ENCODE peak calls at places on chromosomes 4 and X, in four cellular contexts. S is IMR-90, H is H9, Q is H1. E is an unnamed sample.

GRCh38 chr4:98710831-98711230 is 52.4 kb upstream of the TSPAN5 start:
- DNase-seq in S (no peak), H (no peak), Q (no peak), E (peak)

GRCh38 chrX:133414399-133415275 is 652 bp downstream of the GPC4 start:
- DNase-seq in S (no peak), H (no peak), Q (no peak), E (no peak)

GRCh38 chr4:41454393-41454792 is 83.6 kb upstream of the LIMCH1 start:
- DNase-seq in S (no peak), H (no peak), Q (no peak), E (peak)

GRCh38 chr4:13893987-13894386 is 266.5 kb upstream of the BOD1L1 start:
- DNase-seq in S (no peak), H (no peak), Q (no peak), E (no peak)

GRCh38 chrX:147958316-147958715 is 22.8 kb upstream of the FMR1NB start:
- DNase-seq in S (peak), H (no peak), Q (no peak), E (no peak)

GRCh38 chr4:75623036-75623435 is 7.3 kb downstream of the CDKL2 start:
- DNase-seq in S (no peak), H (no peak), Q (no peak), E (no peak)

GRCh38 chr4:75724867-75725724 is 719 bp downstream of the USO1 start:
- DNase-seq in S (peak), H (peak), Q (no peak), E (peak)

GRCh38 chrX:112687189-112687691 is 7.5 kb upstream of the LHFPL1 start:
- DNase-seq in S (peak), H (no peak), Q (no peak), E (no peak)

GRCh38 chrX:134542485-134542884 is 82.5 kb downstream of the HPRT1 start:
- DNase-seq in S (peak), H (no peak), Q (no peak), E (peak)

GRCh38 chrX:107199491-107199890 is 6.7 kb downstream of the NUP62CL start:
- DNase-seq in S (no peak), H (no peak), Q (no peak), E (no peak)

GRCh38 chr4:71288875-71289274 is 49.9 kb upstream of the SLC4A4 start:
- DNase-seq in S (no peak), H (no peak), Q (no peak), E (no peak)

GRCh38 chr4:69116645-69117321 is 20.5 kb downstream of the UGT2B7 start:
- DNase-seq in S (no peak), H (no peak), Q (no peak), E (peak)

GRCh38 chr4:2250764-2251072 is 8.8 kb upstream of the HAUS3 start:
- DNase-seq in S (no peak), H (no peak), Q (no peak), E (no peak)

GRCh38 chr4:23728393-23728792 is 161.5 kb downstream of the PPARGC1A start:
- DNase-seq in S (peak), H (no peak), Q (peak), E (peak)

GRCh38 chr4:145878501-145879435 is 59.9 kb downstream of the ZNF827 start:
- DNase-seq in S (peak), H (no peak), Q (no peak), E (no peak)

GRCh38 chr4:55742655-55743191 is 76.9 kb upstream of the EXOC1L start:
- DNase-seq in S (peak), H (no peak), Q (no peak), E (no peak)

GRCh38 chr4:145183023-145183422 is 2.6 kb upstream of the OTUD4 start:
- DNase-seq in S (peak), H (no peak), Q (no peak), E (peak)

GRCh38 chr4:117811731-117812130 is 222.6 kb upstream of the NDST3 start:
- DNase-seq in S (no peak), H (no peak), Q (no peak), E (no peak)

GRCh38 chrX:12999422-12999821 is 24.5 kb downstream of the TMSB4X start:
- DNase-seq in S (peak), H (no peak), Q (no peak), E (no peak)

GRCh38 chr4:166087569-166087968 is 214.5 kb downstream of the TLL1 start:
- DNase-seq in S (no peak), H (no peak), Q (no peak), E (no peak)

GRCh38 chr4:110041742-110042141 is 129.1 kb downstream of the EGF start:
- DNase-seq in S (no peak), H (no peak), Q (no peak), E (no peak)

GRCh38 chr4:94957030-94957429 is 199.3 kb downstream of the BMPR1B start:
- DNase-seq in S (no peak), H (peak), Q (no peak), E (peak)
- H3K4me2 ChIP-seq in S (no peak), H (no peak), Q (no peak), E (no peak)

DNA sequence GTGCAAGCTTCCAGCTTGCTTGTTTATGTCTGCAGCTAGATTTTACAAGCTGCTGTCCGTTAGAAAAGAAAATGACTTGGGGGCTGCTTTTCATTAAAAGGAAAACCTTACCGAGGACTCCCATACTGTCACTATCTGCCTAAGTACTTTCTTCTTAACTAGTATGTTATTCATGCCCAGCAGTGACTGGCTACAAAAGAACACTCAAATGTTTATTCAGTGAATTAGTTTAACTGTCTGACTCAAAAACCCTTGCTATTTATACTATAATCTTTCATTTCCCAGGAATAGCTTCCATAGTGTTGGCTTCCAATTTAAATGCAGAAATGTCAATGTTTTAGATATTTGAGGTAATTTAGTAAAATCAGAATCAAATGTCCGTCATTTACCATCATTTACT is 164.9 kb downstream of the DTHD1 start:
- DNase-seq in S (no peak), H (no peak), Q (no peak), E (no peak)
- H3K56ac ChIP-seq in S (no peak), H (no peak), Q (no peak), E (no peak)

DNA sequence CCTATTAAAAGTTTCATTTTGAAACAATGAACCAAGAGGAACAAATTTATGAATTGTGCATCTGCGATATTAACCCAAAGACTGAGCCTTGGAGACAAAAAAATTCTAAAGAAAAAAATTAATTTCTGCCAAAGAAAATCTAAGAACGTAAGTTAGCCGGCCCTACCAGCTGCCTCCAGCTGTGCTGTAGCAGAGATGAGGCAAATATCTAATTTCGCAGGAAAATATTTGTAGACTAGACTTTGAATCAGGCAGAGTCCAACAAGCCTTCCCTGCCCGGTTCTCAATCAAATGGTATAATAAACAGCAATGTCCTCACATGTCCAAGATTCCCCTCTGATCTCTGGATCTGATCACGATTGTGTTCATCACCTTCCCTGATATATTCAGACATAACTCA is 21.2 kb upstream of the SMIM20 start:
- DNase-seq in S (no peak), H (no peak), Q (no peak), E (no peak)
- H3K4me2 ChIP-seq in S (no peak), H (no peak), Q (no peak), E (no peak)

GRCh38 chr4:180598281-180598680 is 1644.9 kb upstream of the TENM3 start:
- DNase-seq in S (no peak), H (no peak), Q (no peak), E (peak)

GRCh38 chr4:180596888-180597483 is 1646.2 kb upstream of the TENM3 start:
- DNase-seq in S (no peak), H (no peak), Q (no peak), E (no peak)
- H3K56ac ChIP-seq in S (no peak), H (no peak), Q (no peak), E (no peak)

GRCh38 chr4:7630559-7631287 is 196.0 kb upstream of the PSAPL1 start:
- DNase-seq in S (peak), H (no peak), Q (no peak), E (no peak)
- H3K4me2 ChIP-seq in S (peak), H (no peak), Q (no peak), E (no peak)

GRCh38 chrX:46294234-46294633 is 251.0 kb downstream of the ZNF674 start:
- DNase-seq in S (no peak), H (no peak), Q (no peak), E (no peak)
- H3K56ac ChIP-seq in S (no peak), H (no peak), Q (no peak), E (no peak)

GRCh38 chr4:80239480-80239879 is 27.0 kb upstream of the FGF5 start:
- DNase-seq in S (peak), H (no peak), Q (no peak), E (no peak)
- H3K4me2 ChIP-seq in S (peak), H (no peak), Q (no peak), E (no peak)

GRCh38 chrX:110070970-110071369 is 68.1 kb downstream of the TMEM164 start:
- DNase-seq in S (no peak), H (no peak), Q (no peak), E (no peak)
- H3K56ac ChIP-seq in S (no peak), H (no peak), Q (no peak), E (no peak)

E was measured in mesendoderm.